ENCODE peak calls at places on chromosomes 7 and 10, in five cellular contexts. C is heart left ventricle, R is fibroblast of the aortic adventitia, Z is endodermal cell, M is MM.1S. G is an unnamed sample.

GRCh38 chr7:24786941-24787340 is 29.7 kb upstream of the GSDME start:
- DNase-seq in R (peak), C (no peak), M (no peak), Z (no peak), G (peak)

GRCh38 chr7:149799397-149800168 is 26.2 kb upstream of the ZNF467 start:
- DNase-seq in Z (peak), R (no peak), M (peak), C (peak), G (peak)

GRCh38 chr10:68261132-68261856 is 29.4 kb upstream of the ATOH7 start:
- DNase-seq in M (no peak), Z (no peak), R (no peak), C (peak), G (no peak)

GRCh38 chr10:24344279-24344678 is 135.3 kb downstream of the KIAA1217 start:
- DNase-seq in R (peak), M (no peak), Z (no peak), C (no peak), G (no peak)

GRCh38 chr7:69775231-69775771 is 177.0 kb downstream of the AUTS2 start:
- DNase-seq in C (peak), R (peak), Z (no peak), M (no peak), G (no peak)

GRCh38 chr10:132547421-132547861 is 9.9 kb downstream of the INPP5A start:
- DNase-seq in C (no peak), Z (no peak), R (no peak), M (no peak), G (no peak)

GRCh38 chr10:73597346-73597745 is 6.2 kb upstream of the USP54 start:
- DNase-seq in Z (no peak), R (no peak), M (no peak), C (no peak), G (no peak)

GRCh38 chr7:70143089-70144044 is 545.1 kb downstream of the AUTS2 start:
- DNase-seq in Z (no peak), R (peak), M (no peak), C (no peak), G (no peak)

GRCh38 chr7:142030294-142030693 is 34.6 kb downstream of the MGAM start:
- DNase-seq in C (no peak), R (peak), Z (no peak), M (no peak), G (no peak)

GRCh38 chr7:66419210-66419609 is 209.5 kb upstream of the KCTD7 start:
- DNase-seq in R (no peak), M (no peak), Z (no peak), C (no peak), G (no peak)

GRCh38 chr7:77687747-77688144 is 8.5 kb upstream of the RSBN1L start:
- DNase-seq in R (no peak), C (no peak), Z (no peak), M (no peak), G (peak)

GRCh38 chr7:51310131-51310583 is 6.5 kb downstream of the COBL start:
- DNase-seq in C (no peak), M (no peak), R (no peak), Z (peak), G (no peak)

GRCh38 chr10:27547482-27547881 is 43.4 kb downstream of the RAB18 start:
- DNase-seq in C (no peak), M (no peak), Z (no peak), R (no peak), G (no peak)

GRCh38 chr7:106870983-106871410 is 5.9 kb downstream of the PIK3CG start:
- DNase-seq in C (no peak), Z (no peak), R (no peak), M (peak), G (peak)

GRCh38 chr10:1939016-1939415 is 201.7 kb upstream of the ADARB2 start:
- DNase-seq in C (no peak), M (no peak), Z (no peak), R (no peak), G (no peak)

GRCh38 chr7:5419523-5420107 is 4.0 kb downstream of the TNRC18 start:
- DNase-seq in C (peak), M (no peak), Z (peak), R (no peak), G (no peak)

GRCh38 chr10:70323697-70324340 is 40.0 kb upstream of the NPFFR1 start:
- DNase-seq in C (no peak), M (no peak), R (no peak), Z (peak), G (no peak)

GRCh38 chr10:125209591-125210373 is 49.4 kb upstream of the CTBP2 start:
- DNase-seq in Z (peak), R (no peak), M (no peak), C (no peak), G (no peak)

GRCh38 chr10:546451-546850 is 143.0 kb downstream of the DIP2C start:
- DNase-seq in M (no peak), R (no peak), C (no peak), Z (no peak), G (no peak)

GRCh38 chr7:122535086-122535485 is 163.8 kb downstream of the RNF133 start:
- DNase-seq in Z (no peak), R (no peak), C (no peak), M (no peak), G (no peak)

GRCh38 chr7:67738958-67739357 is 742.3 kb downstream of the TYW1 start:
- DNase-seq in Z (no peak), C (peak), M (no peak), R (peak), G (no peak)

GRCh38 chr7:5699951-5700384 is 81.5 kb downstream of the RNF216 start:
- DNase-seq in R (no peak), C (no peak), M (peak), Z (no peak), G (peak)

GRCh38 chr7:27196287-27196739 is 3.6 kb downstream of the HOXA13 start:
- DNase-seq in Z (peak), C (peak), R (peak), M (peak), G (peak)

GRCh38 chr7:130893441-130893894 is 159.5 kb upstream of the KLF14 start:
- DNase-seq in Z (no peak), M (no peak), R (peak), C (no peak), G (no peak)

GRCh38 chr7:86933295-86933845 is 126.1 kb downstream of the ELAPOR2 start:
- DNase-seq in R (no peak), C (no peak), M (no peak), Z (no peak), G (no peak)

GRCh38 chr7:75617634-75618234 is 121.0 kb downstream of the HIP1 start:
- DNase-seq in C (peak), Z (no peak), R (no peak), M (peak), G (peak)

GRCh38 chr10:24857001-24857695 is 95.3 kb downstream of the PRTFDC1 start:
- DNase-seq in Z (no peak), C (no peak), M (no peak), R (no peak), G (no peak)

GRCh38 chr10:119665901-119666708 is 14.9 kb downstream of the BAG3 start:
- DNase-seq in R (no peak), M (no peak), C (no peak), Z (no peak), G (no peak)

GRCh38 chr10:1360581-1361164 is 304.5 kb downstream of the WDR37 start:
- DNase-seq in M (no peak), C (no peak), R (no peak), Z (peak), G (no peak)

GRCh38 chr7:75042831-75043703 is 30.5 kb downstream of the RCC1L start:
- DNase-seq in C (no peak), Z (no peak), M (no peak), R (no peak), G (no peak)

GRCh38 chr7:112777406-112777805 is 12.8 kb downstream of the TMEM168 start:
- DNase-seq in R (no peak), M (no peak), Z (no peak), C (no peak), G (no peak)

GRCh38 chr7:78073470-78074382 is 275.2 kb downstream of the PHTF2 start:
- DNase-seq in R (no peak), Z (peak), M (no peak), C (no peak), G (no peak)

GRCh38 chr10:131644287-131644686 is 256.5 kb upstream of the PPP2R2D start:
- DNase-seq in M (no peak), C (no peak), R (no peak), Z (no peak), G (no peak)

GRCh38 chr10:88582806-88583583 is at the start of gene RNLS:
- DNase-seq in M (peak), C (peak), Z (peak), R (peak), G (peak)

GRCh38 chr10:80200259-80200658 is 5.1 kb downstream of the ANXA11 start:
- DNase-seq in Z (no peak), M (no peak), R (no peak), C (no peak), G (no peak)

GRCh38 chr10:80199828-80200227 is 5.5 kb downstream of the ANXA11 start:
- DNase-seq in R (peak), C (peak), Z (peak), M (no peak), G (no peak)

GRCh38 chr10:80201592-80202256 is 3.6 kb downstream of the ANXA11 start:
- DNase-seq in Z (no peak), C (no peak), M (no peak), R (no peak), G (no peak)

GRCh38 chr10:80202934-80203834 is 2.2 kb downstream of the ANXA11 start:
- DNase-seq in Z (peak), M (peak), C (peak), R (peak), G (peak)

GRCh38 chr10:80200687-80201086 is 4.7 kb downstream of the ANXA11 start:
- DNase-seq in M (no peak), R (no peak), Z (no peak), C (no peak), G (no peak)
- H3K4me3 ChIP-seq in M (no peak), R (no peak), Z (no peak), C (peak), G (no peak)

GRCh38 chr10:100705139-100705538 is 40.2 kb upstream of the PAX2 start:
- DNase-seq in C (no peak), M (no peak), Z (no peak), R (no peak), G (no peak)
- TF ChIP-seq CTCF in C (no peak), M (no peak), Z (peak), R (no peak), G (no peak)

DNA sequence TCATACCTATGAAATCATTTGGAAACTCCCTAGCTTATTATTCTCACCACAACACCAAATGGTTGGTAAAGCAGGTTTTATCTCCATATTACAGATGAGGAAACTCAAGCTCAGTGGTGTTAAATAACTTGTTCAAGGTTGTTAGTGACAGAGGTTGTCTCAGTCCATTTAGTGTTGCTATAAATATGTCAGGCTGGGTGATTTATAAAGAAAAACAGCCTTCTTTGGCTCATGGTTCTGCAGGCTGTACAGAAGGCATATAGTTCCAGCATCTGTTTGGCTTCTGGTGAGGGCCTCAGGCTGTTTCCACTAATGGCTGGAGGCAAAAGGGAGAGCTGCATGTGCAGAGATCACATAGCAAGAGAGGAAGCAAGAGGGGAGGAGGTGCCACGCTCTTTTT is 96.6 kb downstream of the ZNF438 start:
- DNase-seq in C (no peak), Z (no peak), M (no peak), R (no peak), G (peak)
- H3K4me3 ChIP-seq in C (no peak), Z (no peak), M (no peak), R (no peak), G (no peak)

DNA sequence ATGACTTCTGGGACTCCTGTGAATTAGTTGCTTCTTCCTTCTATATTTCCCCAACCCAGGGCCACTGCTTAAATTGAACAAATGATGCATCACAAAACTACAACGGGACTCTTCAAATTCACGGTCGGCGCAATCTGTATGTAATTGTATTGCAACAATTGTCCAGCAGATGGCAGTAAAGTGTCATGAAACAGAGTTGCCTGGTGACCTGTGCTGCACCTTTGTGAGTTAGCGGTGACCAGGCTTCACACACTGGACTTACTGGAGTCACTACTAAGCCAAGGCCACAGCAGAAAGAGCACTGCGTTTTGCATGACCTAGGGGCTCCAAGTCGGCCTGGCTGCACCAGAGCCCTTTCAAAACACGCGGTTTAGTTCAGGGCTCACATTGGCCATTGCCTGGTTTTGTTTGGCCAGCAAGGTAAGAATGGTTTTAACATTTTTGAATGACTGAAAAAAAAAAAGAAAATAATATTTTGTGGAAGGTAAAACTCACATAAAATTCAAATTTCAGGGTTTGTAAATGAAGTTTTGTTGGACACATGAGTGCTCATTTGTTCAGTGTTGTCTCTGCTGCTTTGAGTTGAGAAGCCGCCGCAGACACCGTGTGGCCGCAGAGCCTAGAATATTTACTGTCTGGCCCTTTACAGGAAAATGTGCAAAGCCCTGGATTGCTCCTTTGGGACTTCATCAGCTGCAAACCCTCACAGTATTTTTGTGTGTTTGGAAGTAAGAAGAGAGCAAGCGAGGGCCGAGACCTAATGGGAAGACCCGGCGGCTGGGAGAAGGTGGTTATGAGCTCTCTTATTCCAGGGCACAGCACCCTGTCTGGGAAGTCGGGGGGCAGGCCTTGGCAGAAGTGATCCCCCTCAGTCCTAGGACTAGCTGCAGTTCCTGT is 23.2 kb upstream of the ZNF32 start:
- DNase-seq in R (peak), C (peak), Z (peak), M (peak), G (peak)
- TF ChIP-seq CTCF in R (peak), C (peak), Z (peak), M (peak), G (peak)

DNA sequence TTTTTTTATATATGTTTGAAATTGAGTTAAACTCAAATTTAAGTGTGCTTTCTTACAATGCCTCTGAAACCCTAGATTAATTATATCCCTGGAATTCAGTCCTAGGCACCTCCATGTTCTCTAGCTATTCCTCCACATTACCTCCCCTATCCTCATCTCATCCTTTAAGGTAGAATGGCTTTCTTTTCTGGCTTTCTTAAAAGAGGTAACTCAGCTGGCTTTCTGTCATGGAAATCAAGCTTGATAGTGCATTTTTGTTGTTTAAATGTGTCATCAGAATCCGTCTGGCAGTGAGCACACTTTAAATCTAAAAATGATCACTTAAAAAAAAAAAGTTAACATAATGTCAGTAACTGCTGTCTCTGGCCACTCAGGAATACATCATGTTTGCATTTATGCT is 42.2 kb downstream of the AHR start:
- DNase-seq in R (no peak), Z (no peak), M (no peak), C (no peak), G (no peak)
- H3K4me3 ChIP-seq in R (no peak), Z (no peak), M (no peak), C (no peak), G (no peak)

DNA sequence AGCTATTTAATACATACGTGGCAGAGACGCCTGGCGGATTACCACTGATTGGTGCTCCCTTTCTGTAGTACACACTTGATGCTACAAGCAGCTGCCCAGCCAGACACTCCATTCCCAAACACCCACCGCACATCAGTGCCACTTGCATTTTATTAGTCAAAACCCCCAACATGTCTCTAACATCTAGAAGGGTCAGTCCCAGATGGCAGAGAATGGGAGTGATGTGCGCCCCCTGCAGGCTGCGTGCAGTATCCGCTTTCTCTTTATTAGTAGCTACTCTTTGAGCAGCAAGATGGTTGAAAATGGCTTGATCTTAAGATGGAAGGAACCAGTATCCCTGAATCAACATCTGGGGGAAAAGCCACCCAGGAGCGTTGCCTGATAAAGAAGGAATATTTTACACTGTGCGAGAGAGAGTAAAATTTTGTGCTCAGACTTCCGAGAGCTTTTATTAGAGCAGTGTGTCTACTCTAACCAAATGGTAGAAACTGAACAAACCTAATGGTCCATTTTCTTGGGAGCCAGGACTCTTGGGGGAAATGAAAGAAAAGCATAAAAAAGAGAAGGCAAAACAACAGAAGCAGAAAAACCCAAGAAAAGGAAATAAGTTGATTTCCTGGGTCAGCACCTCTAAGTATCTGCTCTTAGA is 78.3 kb downstream of the ST8SIA6 start:
- DNase-seq in M (no peak), C (no peak), Z (peak), R (peak), G (peak)
- TF ChIP-seq CTCF in M (peak), C (no peak), Z (peak), R (peak), G (peak)